ENCODE peak calls at places on chromosomes 6 and 20, in seven cellular contexts. R is NCI-H774; A is astrocyte; E is activated CD4-positive, CD25-positive, alpha-beta regulatory T cell; G is A673; H is heart right ventricle; D is NCI-H748 treated with DMSO at 0.1 percent for 48 hours. L is an unnamed sample.
A peak's percentile ranks its signal among the peaks of the same experiment; 100 is the strongest.

GRCh38 chr20:63032026-63032800 is 25.4 kb upstream of the BHLHE23 start:
- DNase-seq in R (no peak), A (no peak), E (no peak), G (no peak), H (peak; percentile 7), D (no peak), L (no peak)

GRCh38 chr6:39310542-39310941 is 3.7 kb downstream of the KCNK17 start:
- DNase-seq in R (no peak), A (no peak), E (no peak), G (no peak), H (no peak), D (no peak), L (no peak)

GRCh38 chr6:40258531-40258930 is 324.3 kb upstream of the MOCS1 start:
- DNase-seq in R (no peak), A (no peak), E (no peak), G (no peak), H (no peak), D (no peak), L (no peak)

GRCh38 chr6:35280903-35281302 is 16.7 kb upstream of the DEF6 start:
- DNase-seq in R (no peak), A (no peak), E (no peak), G (no peak), H (no peak), D (no peak), L (no peak)

GRCh38 chr6:33304216-33304615 is 5.5 kb upstream of the RGL2 start:
- DNase-seq in R (no peak), A (no peak), E (no peak), G (no peak), H (no peak), D (no peak), L (no peak)

GRCh38 chr6:163395122-163395521 is 19.4 kb upstream of the QKI start:
- DNase-seq in R (no peak), A (no peak), E (no peak), G (no peak), H (no peak), D (no peak), L (no peak)

GRCh38 chr6:126890055-126890454 is 228.4 kb upstream of the RSPO3 start:
- DNase-seq in R (no peak), A (no peak), E (no peak), G (peak; percentile 33), H (no peak), D (no peak), L (no peak)

GRCh38 chr20:24163501-24163900 is 174.9 kb upstream of the GGTLC1 start:
- DNase-seq in R (no peak), A (no peak), E (no peak), G (no peak), H (no peak), D (no peak), L (no peak)

GRCh38 chr6:27505209-27506027 is 32.5 kb upstream of the ZNF184 start:
- DNase-seq in R (peak; percentile 78), A (peak; percentile 60), E (peak; percentile 2), G (peak; percentile 69), H (no peak), D (peak; percentile 86), L (peak; percentile 69)

GRCh38 chr6:82741996-82742385 is 323.6 kb downstream of the UBE3D start:
- DNase-seq in R (no peak), A (no peak), E (no peak), G (peak; percentile 45), H (no peak), D (peak; percentile 86), L (no peak)

GRCh38 chr6:126337323-126337722 is 2.6 kb upstream of the CENPW start:
- DNase-seq in R (no peak), A (peak; percentile 23), E (no peak), G (peak; percentile 2), H (no peak), D (no peak), L (no peak)

GRCh38 chr6:114040871-114041270 is 69.9 kb upstream of the HDAC2 start:
- DNase-seq in R (no peak), A (peak; percentile 73), E (no peak), G (no peak), H (no peak), D (no peak), L (no peak)

GRCh38 chr6:137076277-137077068 is 31.7 kb upstream of the IL20RA start:
- DNase-seq in R (peak; percentile 75), A (peak; percentile 40), E (peak; percentile 3), G (peak; percentile 70), H (peak; percentile 54), D (peak; percentile 84), L (peak; percentile 81)

GRCh38 chr6:15876406-15876805 is 213.6 kb upstream of the DTNBP1 start:
- DNase-seq in R (no peak), A (peak; percentile 6), E (no peak), G (no peak), H (no peak), D (no peak), L (no peak)

GRCh38 chr20:46174469-46175126 is 56.5 kb downstream of the CD40 start:
- DNase-seq in R (peak; percentile 48), A (peak; percentile 3), E (peak; percentile 57), G (peak; percentile 76), H (peak; percentile 77), D (peak; percentile 22), L (peak; percentile 55)

GRCh38 chr20:50911716-50912115 is 19.5 kb downstream of the ADNP start:
- DNase-seq in R (no peak), A (no peak), E (no peak), G (no peak), H (no peak), D (no peak), L (no peak)

GRCh38 chr6:166772518-166772917 is 145.5 kb upstream of the RPS6KA2 start:
- DNase-seq in R (no peak), A (no peak), E (no peak), G (no peak), H (no peak), D (peak; percentile 7), L (no peak)

GRCh38 chr6:10268111-10268510 is 146.8 kb downstream of the TFAP2A start:
- DNase-seq in R (no peak), A (no peak), E (no peak), G (no peak), H (no peak), D (no peak), L (no peak)

L was measured in tibial nerve.